ENCODE peak calls at places on chromosomes 2 and 18, in six cellular contexts. One of them, this sample, is unnamed.
A peak's percentile ranks its signal among the peaks of the same experiment; 100 is the strongest.

GRCh38 chr2:191126386-191126785 is 24.4 kb downstream of the STAT4 start:
- DNase-seq in NB4: no peak
- DNase-seq in progenitor cell of endocrine pancreas: no peak
- DNase-seq in breast epithelium: no peak
- DNase-seq in neural crest cell: no peak
- DNase-seq in PC-9: no peak
- DNase-seq in this sample: no peak

GRCh38 chr2:70685771-70686171 is 82.2 kb downstream of the ADD2 start:
- DNase-seq in NB4: peak; percentile 89
- DNase-seq in breast epithelium: no peak
- DNase-seq in neural crest cell: no peak
- DNase-seq in PC-9: no peak
- DNase-seq in progenitor cell of endocrine pancreas: no peak
- DNase-seq in this sample: no peak

GRCh38 chr2:220163486-220163885 is 536.1 kb downstream of the SLC4A3 start:
- DNase-seq in neural crest cell: no peak
- DNase-seq in breast epithelium: no peak
- DNase-seq in NB4: no peak
- DNase-seq in PC-9: no peak
- DNase-seq in progenitor cell of endocrine pancreas: no peak
- DNase-seq in this sample: no peak

GRCh38 chr2:163155279-163155883 is 316.8 kb upstream of the KCNH7 start:
- DNase-seq in PC-9: peak; percentile 41
- DNase-seq in progenitor cell of endocrine pancreas: no peak
- DNase-seq in NB4: peak; percentile 52
- DNase-seq in breast epithelium: no peak
- DNase-seq in neural crest cell: no peak
- DNase-seq in this sample: peak; percentile 17

GRCh38 chr2:71126957-71127356 is 3.1 kb downstream of the MCEE start:
- DNase-seq in NB4: no peak
- DNase-seq in PC-9: no peak
- DNase-seq in breast epithelium: no peak
- DNase-seq in neural crest cell: no peak
- DNase-seq in progenitor cell of endocrine pancreas: no peak
- DNase-seq in this sample: no peak

GRCh38 chr2:240596491-240596931 is 10.0 kb downstream of the CAPN10 start:
- DNase-seq in PC-9: no peak
- DNase-seq in NB4: no peak
- DNase-seq in progenitor cell of endocrine pancreas: no peak
- DNase-seq in breast epithelium: no peak
- DNase-seq in neural crest cell: no peak
- DNase-seq in this sample: no peak

GRCh38 chr2:42047488-42048317 is at the start of gene PKDCC:
- DNase-seq in neural crest cell: peak; percentile 72
- DNase-seq in PC-9: no peak
- DNase-seq in NB4: peak; percentile 69
- DNase-seq in progenitor cell of endocrine pancreas: peak; percentile 73
- DNase-seq in breast epithelium: peak; percentile 62
- DNase-seq in this sample: peak; percentile 86

GRCh38 chr2:147659051-147659450 is 185.8 kb upstream of the ACVR2A start:
- DNase-seq in breast epithelium: no peak
- DNase-seq in NB4: no peak
- DNase-seq in PC-9: no peak
- DNase-seq in neural crest cell: no peak
- DNase-seq in progenitor cell of endocrine pancreas: no peak
- DNase-seq in this sample: no peak

GRCh38 chr18:48060947-48061346 is 130.5 kb upstream of the SMAD2 start:
- DNase-seq in breast epithelium: no peak
- DNase-seq in PC-9: no peak
- DNase-seq in neural crest cell: no peak
- DNase-seq in NB4: no peak
- DNase-seq in progenitor cell of endocrine pancreas: no peak
- DNase-seq in this sample: no peak

GRCh38 chr2:207810200-207810788 is 40.6 kb upstream of the FZD5 start:
- DNase-seq in PC-9: no peak
- DNase-seq in breast epithelium: no peak
- DNase-seq in progenitor cell of endocrine pancreas: no peak
- DNase-seq in neural crest cell: no peak
- DNase-seq in NB4: no peak
- DNase-seq in this sample: no peak

GRCh38 chr2:159249955-159250723 is 36.4 kb downstream of the WDSUB1 start:
- DNase-seq in breast epithelium: peak; percentile 61
- DNase-seq in PC-9: peak; percentile 67
- DNase-seq in NB4: peak; percentile 74
- DNase-seq in progenitor cell of endocrine pancreas: no peak
- DNase-seq in neural crest cell: no peak
- DNase-seq in this sample: no peak

GRCh38 chr2:218662827-218663226 is 3.3 kb downstream of the BCS1L start:
- DNase-seq in progenitor cell of endocrine pancreas: no peak
- DNase-seq in NB4: no peak
- DNase-seq in breast epithelium: no peak
- DNase-seq in neural crest cell: no peak
- DNase-seq in PC-9: no peak
- DNase-seq in this sample: no peak

GRCh38 chr18:8121942-8122480 is 487.2 kb upstream of the RAB12 start:
- DNase-seq in breast epithelium: no peak
- DNase-seq in NB4: no peak
- DNase-seq in neural crest cell: no peak
- DNase-seq in progenitor cell of endocrine pancreas: no peak
- DNase-seq in PC-9: peak; percentile 81
- DNase-seq in this sample: no peak

GRCh38 chr2:159083601-159084000 is 115.2 kb downstream of the TANC1 start:
- DNase-seq in NB4: no peak
- DNase-seq in progenitor cell of endocrine pancreas: no peak
- DNase-seq in neural crest cell: no peak
- DNase-seq in PC-9: peak; percentile 73
- DNase-seq in breast epithelium: no peak
- DNase-seq in this sample: no peak

GRCh38 chr2:178205853-178206516 is 11.7 kb downstream of the OSBPL6 start:
- DNase-seq in progenitor cell of endocrine pancreas: no peak
- DNase-seq in NB4: no peak
- DNase-seq in PC-9: no peak
- DNase-seq in breast epithelium: no peak
- DNase-seq in neural crest cell: no peak
- DNase-seq in this sample: no peak

GRCh38 chr2:160583823-160584537 is 90.4 kb upstream of the RBMS1 start:
- DNase-seq in NB4: no peak
- DNase-seq in PC-9: no peak
- DNase-seq in breast epithelium: no peak
- DNase-seq in progenitor cell of endocrine pancreas: no peak
- DNase-seq in neural crest cell: no peak
- DNase-seq in this sample: no peak

GRCh38 chr2:128617661-128618060 is 299.0 kb upstream of the HS6ST1 start:
- DNase-seq in breast epithelium: no peak
- DNase-seq in NB4: no peak
- DNase-seq in neural crest cell: no peak
- DNase-seq in progenitor cell of endocrine pancreas: no peak
- DNase-seq in PC-9: no peak
- DNase-seq in this sample: no peak

GRCh38 chr2:158495175-158495574 is 38.4 kb downstream of the PKP4 start:
- DNase-seq in progenitor cell of endocrine pancreas: no peak
- DNase-seq in neural crest cell: no peak
- DNase-seq in NB4: no peak
- DNase-seq in breast epithelium: no peak
- DNase-seq in PC-9: no peak
- DNase-seq in this sample: no peak

GRCh38 chr18:58525517-58525916 is 103.4 kb downstream of the ALPK2 start:
- DNase-seq in progenitor cell of endocrine pancreas: no peak
- DNase-seq in NB4: no peak
- DNase-seq in PC-9: peak; percentile 46
- DNase-seq in neural crest cell: no peak
- DNase-seq in breast epithelium: no peak
- DNase-seq in this sample: no peak

GRCh38 chr2:26008851-26009566 is 24.9 kb upstream of the RAB10 start:
- DNase-seq in PC-9: peak; percentile 99
- DNase-seq in progenitor cell of endocrine pancreas: no peak
- DNase-seq in breast epithelium: no peak
- DNase-seq in neural crest cell: no peak
- DNase-seq in NB4: peak; percentile 99
- DNase-seq in this sample: no peak

DNA sequence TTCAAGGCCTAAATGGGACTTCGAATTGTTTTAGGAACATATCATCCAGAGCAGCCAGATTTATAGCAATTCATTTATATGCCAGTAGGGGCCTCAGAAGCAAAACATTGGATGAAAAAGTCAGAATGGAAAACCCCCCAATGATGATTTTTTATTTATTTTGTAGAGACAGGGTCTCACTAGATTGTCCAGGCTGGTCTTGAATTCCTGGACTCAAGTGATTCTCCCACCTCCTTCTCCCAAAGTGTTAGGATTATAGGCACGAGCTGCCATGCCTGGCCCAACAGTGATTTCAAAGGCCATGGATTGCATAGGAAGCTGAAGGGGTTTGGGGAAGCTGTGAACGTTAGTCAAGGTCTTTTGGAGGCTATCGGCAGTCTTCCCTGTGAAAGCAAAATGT is 21.9 kb upstream of the MCFD2 start:
- DNase-seq in NB4: no peak
- DNase-seq in neural crest cell: no peak
- DNase-seq in progenitor cell of endocrine pancreas: no peak
- DNase-seq in breast epithelium: no peak
- DNase-seq in PC-9: no peak
- DNase-seq in this sample: no peak
- TF ChIP-seq CTCF in NB4: peak; percentile 33
- TF ChIP-seq CTCF in neural crest cell: peak; percentile 59
- TF ChIP-seq CTCF in progenitor cell of endocrine pancreas: peak; percentile 34
- TF ChIP-seq CTCF in breast epithelium: peak; percentile 18
- TF ChIP-seq CTCF in PC-9: peak; percentile 75
- TF ChIP-seq CTCF in this sample: no peak

GRCh38 chr18:24631238-24632025 is 171.0 kb downstream of the HRH4 start:
- DNase-seq in NB4: peak; percentile 4
- DNase-seq in breast epithelium: no peak
- DNase-seq in neural crest cell: no peak
- DNase-seq in progenitor cell of endocrine pancreas: no peak
- DNase-seq in PC-9: no peak
- DNase-seq in this sample: no peak
- TF ChIP-seq CTCF in NB4: no peak
- TF ChIP-seq CTCF in breast epithelium: no peak
- TF ChIP-seq CTCF in neural crest cell: no peak
- TF ChIP-seq CTCF in progenitor cell of endocrine pancreas: no peak
- TF ChIP-seq CTCF in PC-9: no peak
- TF ChIP-seq CTCF in this sample: no peak

DNA sequence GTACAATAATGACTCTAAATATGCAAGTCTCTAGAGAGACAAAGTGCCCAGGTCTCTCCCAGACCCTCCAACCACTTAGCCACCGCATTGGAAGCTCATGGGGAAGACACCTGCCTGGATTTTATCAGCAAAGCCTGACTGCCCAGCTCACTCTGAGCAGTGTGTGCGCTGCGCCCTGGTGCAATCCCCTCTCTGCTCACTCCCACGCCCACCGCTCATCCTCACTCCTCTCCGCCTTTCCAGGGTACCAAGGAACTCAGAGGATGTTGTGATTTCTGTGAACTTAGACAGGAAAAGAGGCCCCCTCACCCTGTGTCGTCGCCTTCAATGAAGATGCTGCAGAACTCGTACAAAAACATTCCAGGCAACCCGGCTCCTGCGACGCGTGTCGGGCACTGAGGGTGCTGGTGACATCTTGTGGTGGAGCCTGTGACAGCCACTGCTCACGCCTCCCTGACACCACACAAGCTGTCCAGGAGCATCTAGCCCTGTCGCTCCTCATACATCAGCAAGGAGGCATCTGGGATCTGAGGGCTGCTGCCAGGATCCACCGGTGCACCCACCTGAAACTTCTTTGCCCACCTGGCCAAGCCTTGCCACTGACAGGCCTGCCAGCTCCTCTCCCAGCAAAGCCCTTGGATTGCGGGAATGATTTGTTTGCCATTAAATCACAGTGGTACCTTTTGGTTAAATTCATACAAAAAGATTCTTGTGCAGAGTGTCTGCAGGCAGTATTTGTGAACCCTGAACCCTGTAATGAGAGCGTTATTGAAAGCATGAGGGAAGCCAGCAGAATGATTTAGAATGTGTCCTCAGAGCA is 220.4 kb downstream of the ZNF516 start:
- DNase-seq in NB4: peak; percentile 29
- DNase-seq in neural crest cell: peak; percentile 41
- DNase-seq in PC-9: no peak
- DNase-seq in breast epithelium: no peak
- DNase-seq in progenitor cell of endocrine pancreas: no peak
- DNase-seq in this sample: peak; percentile 71
- TF ChIP-seq CTCF in NB4: peak; percentile 47
- TF ChIP-seq CTCF in neural crest cell: peak; percentile 64
- TF ChIP-seq CTCF in PC-9: peak; percentile 53
- TF ChIP-seq CTCF in breast epithelium: peak; percentile 28
- TF ChIP-seq CTCF in progenitor cell of endocrine pancreas: peak; percentile 56
- TF ChIP-seq CTCF in this sample: peak; percentile 47

GRCh38 chr2:106859498-106859897 is 26.5 kb downstream of the ST6GAL2 start:
- DNase-seq in NB4: no peak
- DNase-seq in breast epithelium: no peak
- DNase-seq in PC-9: no peak
- DNase-seq in neural crest cell: no peak
- DNase-seq in progenitor cell of endocrine pancreas: no peak
- DNase-seq in this sample: no peak
- TF ChIP-seq CTCF in NB4: no peak
- TF ChIP-seq CTCF in breast epithelium: no peak
- TF ChIP-seq CTCF in PC-9: no peak
- TF ChIP-seq CTCF in neural crest cell: no peak
- TF ChIP-seq CTCF in progenitor cell of endocrine pancreas: no peak
- TF ChIP-seq CTCF in this sample: no peak

DNA sequence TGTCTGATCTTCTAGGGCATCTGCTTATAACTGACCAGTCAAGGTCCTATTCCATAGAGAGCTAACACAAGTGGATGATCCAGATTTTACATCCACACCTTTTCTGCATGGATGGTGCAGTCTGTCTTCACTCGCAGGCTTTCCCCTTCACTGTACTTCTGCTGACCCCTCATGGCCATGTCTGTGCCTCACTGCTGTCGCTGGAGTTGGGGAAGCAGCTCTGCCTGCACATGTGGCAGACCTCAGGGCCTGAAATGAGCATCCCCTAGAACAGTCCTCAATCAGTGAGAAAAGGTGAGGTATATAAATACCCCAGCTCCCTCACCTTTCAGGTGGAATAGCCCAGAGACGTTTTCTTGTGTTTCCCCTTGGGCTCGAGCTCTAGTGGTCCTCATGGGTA is 233.8 kb downstream of the ANKRD36B start:
- DNase-seq in progenitor cell of endocrine pancreas: no peak
- DNase-seq in NB4: peak; percentile 8
- DNase-seq in neural crest cell: no peak
- DNase-seq in PC-9: peak; percentile 32
- DNase-seq in breast epithelium: no peak
- DNase-seq in this sample: no peak
- TF ChIP-seq CTCF in progenitor cell of endocrine pancreas: no peak
- TF ChIP-seq CTCF in NB4: no peak
- TF ChIP-seq CTCF in neural crest cell: no peak
- TF ChIP-seq CTCF in PC-9: no peak
- TF ChIP-seq CTCF in breast epithelium: no peak
- TF ChIP-seq CTCF in this sample: no peak

DNA sequence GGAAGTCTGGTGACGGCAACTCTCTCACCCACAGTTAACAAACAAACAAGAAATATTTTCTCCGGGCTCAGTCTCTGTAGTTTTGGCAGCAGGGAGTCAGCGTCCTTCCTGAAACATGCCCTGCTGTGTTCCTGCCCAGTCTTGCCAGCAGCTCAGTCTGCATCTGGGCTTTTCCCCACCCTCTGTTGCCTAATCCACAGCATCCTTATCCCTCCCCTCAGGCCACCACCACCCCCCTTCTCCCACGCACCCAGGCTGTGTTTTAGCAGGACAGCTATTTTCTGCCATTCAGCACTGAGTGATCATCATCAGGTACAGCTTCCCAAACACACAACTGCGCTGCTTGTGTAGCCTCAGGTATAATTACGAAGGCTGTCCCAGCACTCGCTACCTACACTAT is 168.2 kb downstream of the DPP10 start:
- DNase-seq in NB4: peak; percentile 6
- DNase-seq in neural crest cell: no peak
- DNase-seq in PC-9: no peak
- DNase-seq in breast epithelium: no peak
- DNase-seq in progenitor cell of endocrine pancreas: no peak
- DNase-seq in this sample: peak; percentile 3
- TF ChIP-seq CTCF in NB4: no peak
- TF ChIP-seq CTCF in neural crest cell: no peak
- TF ChIP-seq CTCF in PC-9: no peak
- TF ChIP-seq CTCF in breast epithelium: no peak
- TF ChIP-seq CTCF in progenitor cell of endocrine pancreas: no peak
- TF ChIP-seq CTCF in this sample: no peak